ENCODE peak calls at places on chromosomes 5 and 9, in eight cellular contexts. Q is dorsolateral prefrontal cortex, U is foreskin fibroblast, K is AG04449, N is HFFc6, O is AG09309, R is A549, X is astrocyte of the spinal cord. V is an unnamed sample.

GRCh38 chr9:137304383-137305059 is 2.5 kb upstream of the NRARP start:
- DNase-seq in Q (no peak), U (no peak), K (no peak), N (no peak), O (no peak), R (no peak), X (no peak), V (no peak)

GRCh38 chr5:152688561-152689274 is 283.6 kb upstream of the NMUR2 start:
- DNase-seq in Q (no peak), U (peak), K (peak), N (peak), O (peak), R (peak), X (peak), V (no peak)

GRCh38 chr5:24642022-24642421 is 2.8 kb downstream of the CDH10 start:
- DNase-seq in Q (no peak), U (peak), K (no peak), N (peak), O (no peak), R (no peak), X (peak), V (no peak)

GRCh38 chr5:178208540-178209227 is 4.4 kb downstream of the HNRNPAB start:
- DNase-seq in Q (no peak), U (peak), K (no peak), N (no peak), O (no peak), R (peak), X (no peak), V (no peak)

GRCh38 chr9:27675354-27675753 is 102.1 kb upstream of the C9orf72 start:
- DNase-seq in Q (no peak), U (no peak), K (no peak), N (no peak), O (no peak), R (no peak), X (no peak), V (no peak)

GRCh38 chr5:33894566-33894965 is 2.8 kb upstream of the ADAMTS12 start:
- DNase-seq in Q (no peak), U (peak), K (peak), N (peak), O (no peak), R (no peak), X (peak), V (no peak)

GRCh38 chr9:125655691-125656410 is 51.2 kb downstream of the MAPKAP1 start:
- DNase-seq in Q (no peak), U (no peak), K (no peak), N (peak), O (no peak), R (no peak), X (no peak), V (no peak)

GRCh38 chr9:95077053-95077765 is 240.3 kb downstream of the FANCC start:
- DNase-seq in Q (no peak), U (no peak), K (no peak), N (no peak), O (no peak), R (no peak), X (no peak), V (no peak)

GRCh38 chr5:83636141-83636540 is 84.5 kb downstream of the HAPLN1 start:
- DNase-seq in Q (no peak), U (peak), K (no peak), N (no peak), O (no peak), R (no peak), X (peak), V (no peak)

GRCh38 chr5:37720550-37720952 is 119.3 kb downstream of the GDNF start:
- DNase-seq in Q (no peak), U (peak), K (no peak), N (no peak), O (no peak), R (no peak), X (no peak), V (no peak)

GRCh38 chr5:175897285-175897684 is 25.9 kb downstream of the CPLX2 start:
- DNase-seq in Q (no peak), U (no peak), K (no peak), N (no peak), O (no peak), R (no peak), X (no peak), V (no peak)

GRCh38 chr5:6307304-6307703 is 71.0 kb downstream of the MED10 start:
- DNase-seq in Q (no peak), U (no peak), K (no peak), N (no peak), O (no peak), R (no peak), X (no peak), V (no peak)

GRCh38 chr5:38291355-38291754 is 33.0 kb downstream of the EGFLAM start:
- DNase-seq in Q (no peak), U (no peak), K (no peak), N (no peak), O (no peak), R (no peak), X (no peak), V (no peak)

GRCh38 chr9:71769175-71770165 is 1.2 kb upstream of the CEMIP2 start:
- DNase-seq in Q (peak), U (peak), K (no peak), N (peak), O (no peak), R (peak), X (peak), V (peak)
- TF ChIP-seq CTCF in Q (no peak), U (peak), K (peak), N (peak), O (peak), R (peak), X (no peak), V (peak)

GRCh38 chr9:76404401-76404800 is 10.2 kb upstream of the RFK start:
- DNase-seq in Q (no peak), U (no peak), K (no peak), N (no peak), O (no peak), R (no peak), X (no peak), V (no peak)

GRCh38 chr9:76401580-76402354 is 7.5 kb upstream of the RFK start:
- DNase-seq in Q (no peak), U (peak), K (no peak), N (peak), O (no peak), R (no peak), X (peak), V (no peak)

GRCh38 chr9:76400534-76401096 is 6.4 kb upstream of the RFK start:
- DNase-seq in Q (no peak), U (peak), K (no peak), N (no peak), O (no peak), R (no peak), X (no peak), V (no peak)

GRCh38 chr9:76401176-76401575 is 7.0 kb upstream of the RFK start:
- DNase-seq in Q (no peak), U (no peak), K (no peak), N (no peak), O (no peak), R (no peak), X (no peak), V (no peak)

GRCh38 chr9:76403352-76403751 is 9.1 kb upstream of the RFK start:
- DNase-seq in Q (no peak), U (peak), K (peak), N (peak), O (peak), R (peak), X (peak), V (peak)
- TF ChIP-seq CTCF in Q (peak), U (peak), K (peak), N (peak), O (peak), R (peak), X (peak), V (peak)

GRCh38 chr9:120921751-120922181 is 4.8 kb downstream of the TRAF1 start:
- DNase-seq in Q (no peak), U (no peak), K (no peak), N (no peak), O (no peak), R (no peak), X (no peak), V (no peak)
- TF ChIP-seq CTCF in Q (no peak), U (no peak), K (no peak), N (no peak), O (no peak), R (no peak), X (peak), V (no peak)

GRCh38 chr5:94111209-94112004 is 370.0 kb upstream of the POU5F2 start:
- DNase-seq in Q (peak), U (peak), K (peak), N (peak), O (peak), R (peak), X (peak), V (peak)
- TF ChIP-seq CTCF in Q (peak), U (peak), K (peak), N (peak), O (no peak), R (no peak), X (peak), V (no peak)

DNA sequence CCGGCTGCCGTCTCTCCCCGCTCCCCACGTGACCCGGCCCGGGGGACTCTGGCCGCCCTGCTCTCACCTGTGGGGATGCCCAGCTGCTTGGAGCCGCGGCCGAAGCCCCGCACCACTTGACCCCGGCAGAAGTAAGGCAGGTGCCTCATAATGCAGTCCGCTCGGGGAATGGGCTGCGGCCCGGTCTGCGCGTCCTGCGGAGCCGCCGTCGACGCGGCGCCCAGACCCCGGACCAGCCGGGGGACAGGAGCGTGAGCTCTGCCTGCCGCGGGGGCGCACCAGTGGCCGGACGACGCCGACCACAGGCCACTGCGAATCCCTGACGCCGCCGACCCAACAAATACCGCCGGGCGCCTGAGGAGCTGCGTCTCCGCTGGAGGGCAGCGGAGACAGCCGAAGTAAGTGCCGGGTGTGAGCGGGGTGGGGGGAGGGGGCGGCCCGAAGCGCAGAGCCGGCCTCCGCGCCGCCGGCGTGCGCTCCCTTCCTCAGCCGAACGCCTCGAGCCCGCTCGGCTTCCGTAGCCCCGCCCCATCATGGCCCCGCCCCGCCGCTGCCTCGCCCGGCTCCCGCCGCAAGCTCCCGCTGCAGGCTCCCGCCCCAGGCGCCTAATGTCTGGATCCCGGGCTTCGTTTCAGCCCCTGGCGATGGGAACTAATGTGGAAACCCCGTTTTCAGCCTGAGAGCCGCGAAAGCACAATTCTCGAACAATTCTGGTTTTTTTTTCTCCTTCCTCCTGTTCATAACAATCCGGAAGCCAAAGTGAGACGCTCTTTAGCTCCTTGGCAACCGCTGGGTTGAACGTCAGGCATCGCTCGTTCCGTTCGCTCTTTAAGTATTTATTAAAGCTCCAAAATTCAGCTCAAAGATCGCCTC is at the start of gene RFK:
- DNase-seq in Q (peak), U (peak), K (peak), N (peak), O (peak), R (peak), X (peak), V (peak)
- TF ChIP-seq CTCF in Q (peak), U (peak), K (peak), N (peak), O (peak), R (peak), X (peak), V (peak)

GRCh38 chr5:140631831-140632365 is 1.1 kb downstream of the CD14 start:
- DNase-seq in Q (no peak), U (no peak), K (no peak), N (no peak), O (no peak), R (no peak), X (no peak), V (peak)

GRCh38 chr5:140634103-140634502 is 1.1 kb upstream of the CD14 start:
- DNase-seq in Q (no peak), U (no peak), K (no peak), N (no peak), O (no peak), R (no peak), X (no peak), V (no peak)

GRCh38 chr5:140633081-140633471 is at the start of gene CD14:
- DNase-seq in Q (no peak), U (peak), K (no peak), N (peak), O (no peak), R (peak), X (peak), V (peak)

GRCh38 chr5:140631063-140631462 is 1.9 kb downstream of the CD14 start:
- DNase-seq in Q (no peak), U (no peak), K (no peak), N (no peak), O (no peak), R (no peak), X (no peak), V (no peak)

GRCh38 chr5:140632366-140633080 is 452 bp downstream of the CD14 start:
- DNase-seq in Q (peak), U (peak), K (no peak), N (peak), O (no peak), R (no peak), X (peak), V (peak)
- TF ChIP-seq CTCF in Q (no peak), U (no peak), K (no peak), N (no peak), O (no peak), R (no peak), X (no peak), V (no peak)